ENCODE peak calls at places on chromosomes 5 and 9, in seven cellular contexts. Z is stomach, D is breast epithelium, J is transverse colon, N is HCT116, Q is GM12891, W is tibial nerve. U is an unnamed sample.

GRCh38 chr5:177361418-177362101 is 3.8 kb downstream of the RGS14 start:
- DNase-seq in J (no peak), Z (no peak), W (no peak), D (no peak), N (no peak), Q (no peak), U (no peak)

GRCh38 chr5:52798952-52799351 is 11.2 kb downstream of the ITGA1 start:
- DNase-seq in J (no peak), Z (no peak), D (no peak), Q (no peak), N (no peak), W (no peak), U (no peak)

GRCh38 chr5:40570408-40571129 is 109.1 kb upstream of the PTGER4 start:
- DNase-seq in D (no peak), Z (no peak), W (no peak), J (no peak), N (no peak), Q (no peak), U (no peak)

GRCh38 chr5:154002093-154002492 is 36.6 kb downstream of the FAM114A2 start:
- DNase-seq in D (no peak), W (no peak), Q (no peak), N (no peak), Z (no peak), J (no peak), U (no peak)

GRCh38 chr5:68376931-68377330 is 161.4 kb downstream of the PIK3R1 start:
- DNase-seq in D (no peak), J (no peak), N (no peak), W (no peak), Q (no peak), Z (no peak), U (no peak)

GRCh38 chr9:134692573-134692860 is 50.9 kb downstream of the COL5A1 start:
- DNase-seq in Z (no peak), J (no peak), D (no peak), W (no peak), N (no peak), Q (no peak), U (no peak)

GRCh38 chr5:72281764-72282499 is 38.1 kb downstream of the MRPS27 start:
- DNase-seq in J (no peak), Z (no peak), D (no peak), N (peak), W (no peak), Q (no peak), U (peak)

GRCh38 chr5:42403236-42403635 is 20.0 kb upstream of the GHR start:
- DNase-seq in W (no peak), J (no peak), D (no peak), N (no peak), Q (no peak), Z (no peak), U (no peak)

GRCh38 chr5:58855851-58856739 is 273.2 kb downstream of the RAB3C start:
- DNase-seq in Q (no peak), J (no peak), D (no peak), W (no peak), Z (no peak), N (no peak), U (no peak)

GRCh38 chr5:174056064-174056842 is 10.7 kb downstream of the NSG2 start:
- DNase-seq in J (no peak), W (no peak), D (no peak), Q (no peak), N (no peak), Z (no peak), U (no peak)

GRCh38 chr9:109159583-109159982 is 7.5 kb downstream of the FRRS1L start:
- DNase-seq in D (no peak), N (no peak), J (no peak), Z (no peak), Q (no peak), W (no peak), U (no peak)

GRCh38 chr5:158725223-158725825 is 374.4 kb downstream of the EBF1 start:
- DNase-seq in W (no peak), N (no peak), Q (no peak), Z (no peak), D (no peak), J (no peak), U (no peak)

GRCh38 chr9:123310551-123311249 is 42.3 kb upstream of the STRBP start:
- DNase-seq in Q (no peak), W (no peak), D (no peak), J (no peak), Z (no peak), N (no peak), U (no peak)

GRCh38 chr5:101897914-101898313 is 398.2 kb downstream of the SLCO4C1 start:
- DNase-seq in D (no peak), Z (no peak), J (no peak), W (no peak), N (no peak), Q (no peak), U (no peak)

GRCh38 chr5:10289353-10289752 is 18.3 kb downstream of the CMBL start:
- DNase-seq in N (no peak), W (peak), J (peak), Q (no peak), D (no peak), Z (peak), U (peak)

GRCh38 chr5:33850100-33850594 is 41.6 kb downstream of the ADAMTS12 start:
- DNase-seq in J (no peak), N (no peak), D (no peak), Q (peak), Z (no peak), W (no peak), U (no peak)

GRCh38 chr5:17443333-17444125 is 54.5 kb upstream of the TAF11L2 start:
- DNase-seq in D (no peak), Z (peak), N (no peak), Q (no peak), J (no peak), W (no peak), U (no peak)

GRCh38 chr5:138632900-138633489 is 57.8 kb upstream of the HSPA9 start:
- DNase-seq in Q (peak), J (peak), W (no peak), N (peak), D (no peak), Z (peak), U (peak)

GRCh38 chr9:19221326-19221725 is 9.2 kb upstream of the DENND4C start:
- DNase-seq in D (no peak), J (no peak), W (no peak), Z (no peak), N (no peak), Q (no peak), U (no peak)

GRCh38 chr9:133558191-133559126 is 24.0 kb downstream of the ADAMTSL2 start:
- DNase-seq in N (peak), Z (no peak), J (no peak), W (no peak), D (no peak), Q (peak), U (peak)

GRCh38 chr9:135857371-135857786 is 50.0 kb downstream of the CAMSAP1 start:
- DNase-seq in D (no peak), Q (no peak), W (no peak), N (no peak), J (no peak), Z (no peak), U (no peak)

GRCh38 chr5:130526708-130527107 is 622.4 kb downstream of the CHSY3 start:
- DNase-seq in D (no peak), Q (no peak), N (no peak), W (no peak), J (no peak), Z (no peak), U (no peak)

GRCh38 chr5:141958773-141959172 is 771 bp upstream of the PCDH12 start:
- DNase-seq in Z (no peak), N (no peak), D (no peak), W (no peak), Q (no peak), J (no peak), U (no peak)

GRCh38 chr9:22241024-22241423 is 205.6 kb upstream of the DMRTA1 start:
- DNase-seq in Q (no peak), D (no peak), W (no peak), Z (no peak), J (no peak), N (no peak), U (no peak)

GRCh38 chr9:93288891-93289883 is 105.2 kb downstream of the WNK2 start:
- DNase-seq in W (no peak), N (no peak), J (no peak), Q (no peak), D (no peak), Z (no peak), U (no peak)

GRCh38 chr9:82781965-82782392 is 281.0 kb downstream of the RASEF start:
- DNase-seq in W (no peak), D (no peak), Z (no peak), N (no peak), Q (no peak), J (no peak), U (no peak)

GRCh38 chr9:125906144-125906543 is 159.0 kb downstream of the PBX3 start:
- DNase-seq in N (no peak), J (no peak), W (no peak), Z (no peak), Q (no peak), D (no peak), U (no peak)

GRCh38 chr9:77707696-77708095 is 59.6 kb upstream of the GNA14 start:
- DNase-seq in W (peak), N (peak), D (peak), J (peak), Q (no peak), Z (peak), U (no peak)

GRCh38 chr9:131348631-131349521 is 45.0 kb upstream of the PRRC2B start:
- DNase-seq in Z (no peak), N (no peak), J (no peak), W (no peak), Q (no peak), D (no peak), U (no peak)

GRCh38 chr5:1311443-1312055 is 16.7 kb upstream of the TERT start:
- DNase-seq in N (no peak), Q (no peak), J (no peak), Z (no peak), D (no peak), W (no peak), U (no peak)

GRCh38 chr5:665541-665955 is 27.6 kb downstream of the TPPP start:
- DNase-seq in J (no peak), Z (no peak), W (no peak), D (no peak), N (no peak), Q (no peak), U (no peak)

GRCh38 chr5:102241809-102242421 is 54.2 kb downstream of the SLCO4C1 start:
- DNase-seq in W (no peak), J (peak), Z (no peak), Q (no peak), D (no peak), N (no peak), U (no peak)

GRCh38 chr5:137264573-137264972 is 234.6 kb downstream of the SPOCK1 start:
- DNase-seq in Q (no peak), D (no peak), N (no peak), W (no peak), J (no peak), Z (no peak), U (no peak)

GRCh38 chr5:137264041-137264440 is 235.1 kb downstream of the SPOCK1 start:
- DNase-seq in N (no peak), Z (no peak), D (no peak), W (no peak), Q (no peak), J (no peak), U (no peak)

GRCh38 chr5:137260820-137261541 is 238.1 kb downstream of the SPOCK1 start:
- DNase-seq in D (no peak), Q (no peak), W (no peak), Z (no peak), J (no peak), N (no peak), U (no peak)

GRCh38 chr5:137263319-137263718 is 235.8 kb downstream of the SPOCK1 start:
- DNase-seq in Q (no peak), N (no peak), W (no peak), D (no peak), J (no peak), Z (no peak), U (no peak)

DNA sequence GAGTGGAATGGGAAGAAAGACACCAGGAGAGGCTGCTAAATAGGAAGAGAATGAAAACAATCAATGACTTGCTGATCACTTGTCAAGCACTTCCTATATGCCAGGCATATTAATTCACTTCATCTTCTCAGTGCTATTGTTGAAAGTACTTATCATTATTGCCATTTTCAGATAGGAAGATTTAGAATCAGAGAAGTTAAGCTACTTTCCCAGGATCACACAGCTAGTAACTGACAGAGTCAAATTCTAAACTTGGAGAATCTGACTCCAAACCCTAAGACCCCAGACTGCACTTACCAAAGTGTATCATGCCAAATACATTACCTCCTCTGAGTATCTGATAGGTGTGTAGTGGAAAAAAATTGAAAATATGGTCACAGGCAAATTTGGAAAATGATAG is 236.3 kb downstream of the SPOCK1 start:
- DNase-seq in Z (no peak), D (no peak), W (no peak), J (no peak), Q (no peak), N (no peak), U (no peak)
- TF ChIP-seq POLR2A in Z (no peak), D (no peak), W (no peak), J (no peak), Q (no peak), N (no peak), U (no peak)

GRCh38 chr9:96680812-96681499 is 25.8 kb upstream of the PRXL2C start:
- DNase-seq in W (no peak), N (no peak), D (no peak), Z (no peak), Q (no peak), J (no peak), U (peak)

GRCh38 chr9:96688745-96689464 is 33.8 kb upstream of the PRXL2C start:
- DNase-seq in Z (no peak), Q (no peak), W (no peak), N (no peak), D (no peak), J (no peak), U (no peak)

GRCh38 chr9:96688215-96688614 is 33.1 kb upstream of the PRXL2C start:
- DNase-seq in J (no peak), Q (no peak), N (no peak), W (no peak), Z (no peak), D (no peak), U (no peak)

GRCh38 chr9:96691326-96691725 is 36.2 kb upstream of the PRXL2C start:
- DNase-seq in J (no peak), Q (no peak), W (no peak), N (no peak), Z (no peak), D (no peak), U (no peak)

GRCh38 chr9:96686638-96687335 is 31.7 kb upstream of the PRXL2C start:
- DNase-seq in Z (peak), N (no peak), W (peak), Q (peak), J (peak), D (peak), U (peak)
- TF ChIP-seq POLR2A in Z (no peak), N (no peak), W (no peak), Q (no peak), J (no peak), D (no peak), U (no peak)

DNA sequence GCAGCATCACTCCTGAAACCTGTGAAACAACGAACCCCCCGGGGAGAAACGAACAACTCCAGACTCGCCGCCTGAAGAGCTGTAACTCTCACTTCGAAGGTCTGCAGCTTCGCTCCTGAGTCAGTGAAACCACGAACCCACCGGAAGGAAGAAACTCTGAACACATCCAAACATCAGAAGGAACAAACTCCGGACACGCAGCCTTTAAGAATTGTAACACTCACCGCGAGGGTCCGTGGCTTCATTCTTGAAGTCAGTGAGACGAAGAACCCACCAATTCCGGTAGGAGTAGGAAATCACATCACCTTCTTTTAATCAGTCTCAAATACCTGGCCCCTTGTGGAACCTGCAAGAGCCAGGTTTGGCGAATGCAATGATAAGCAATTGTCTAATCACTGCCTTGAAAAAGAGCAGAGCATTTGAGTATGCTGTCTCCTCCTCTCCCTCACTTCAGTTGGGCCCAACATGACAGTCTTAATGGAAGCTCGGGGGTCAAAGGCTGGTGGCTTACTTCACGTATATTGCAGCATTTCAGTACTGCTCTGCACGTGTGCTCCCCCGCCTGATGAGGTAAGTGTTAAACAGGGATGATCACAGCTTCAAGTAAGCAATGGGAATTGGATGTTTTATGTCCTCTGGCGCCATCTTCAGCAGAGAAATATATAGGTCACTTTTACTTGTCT is 471 bp downstream of the IRGM start:
- DNase-seq in D (peak), J (peak), Z (no peak), W (no peak), Q (peak), N (peak), U (peak)
- TF ChIP-seq POLR2A in D (no peak), J (no peak), Z (no peak), W (no peak), Q (no peak), N (no peak), U (no peak)

GRCh38 chr5:163436515-163436914 is 880 bp upstream of the CCNG1 start:
- DNase-seq in N (no peak), D (no peak), Z (no peak), Q (no peak), W (no peak), J (no peak), U (no peak)

GRCh38 chr5:163437011-163437308 is 435 bp upstream of the CCNG1 start:
- DNase-seq in J (no peak), Z (no peak), D (no peak), W (no peak), N (no peak), Q (no peak), U (no peak)

GRCh38 chr5:163440954-163441353 is 3.6 kb downstream of the CCNG1 start:
- DNase-seq in Q (no peak), Z (no peak), N (no peak), J (no peak), W (no peak), D (no peak), U (no peak)

GRCh38 chr5:163434410-163434866 is 3.0 kb upstream of the CCNG1 start:
- DNase-seq in J (peak), Z (peak), D (no peak), N (no peak), W (no peak), Q (no peak), U (peak)

GRCh38 chr5:163437309-163438182 is at the start of gene CCNG1:
- DNase-seq in Q (peak), N (peak), Z (peak), D (peak), W (peak), J (peak), U (peak)
- TF ChIP-seq POLR2A in Q (peak), N (no peak), Z (peak), D (peak), W (peak), J (peak), U (peak)

DNA sequence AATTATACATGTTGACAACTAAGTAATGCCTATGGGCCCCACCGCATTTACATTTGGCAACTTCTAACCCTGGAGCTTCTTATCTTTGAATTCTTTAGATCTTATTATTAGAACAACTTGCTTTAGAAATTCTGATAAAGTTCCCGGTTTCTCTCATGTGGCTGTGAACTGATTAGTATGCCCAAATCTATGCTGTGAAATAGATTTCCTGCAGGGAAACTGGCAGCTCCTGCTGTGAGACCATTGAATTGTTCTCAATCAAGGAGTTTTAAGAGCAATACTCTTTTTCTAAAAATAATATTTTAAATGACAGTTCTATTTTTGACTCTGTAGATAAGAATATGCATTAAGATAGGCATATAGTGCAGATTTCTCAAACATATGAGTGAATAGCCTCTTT is 177.5 kb downstream of the GABRB2 start:
- DNase-seq in J (no peak), W (no peak), Z (no peak), N (no peak), D (no peak), Q (no peak), U (no peak)
- TF ChIP-seq POLR2A in J (no peak), W (no peak), Z (no peak), N (no peak), D (no peak), Q (no peak), U (no peak)

GRCh38 chr5:172886974-172887491 is 53.0 kb downstream of the ERGIC1 start:
- DNase-seq in Q (no peak), D (peak), J (peak), Z (peak), N (no peak), W (no peak), U (no peak)
- TF ChIP-seq POLR2A in Q (no peak), D (no peak), J (no peak), Z (no peak), N (no peak), W (no peak), U (no peak)

DNA sequence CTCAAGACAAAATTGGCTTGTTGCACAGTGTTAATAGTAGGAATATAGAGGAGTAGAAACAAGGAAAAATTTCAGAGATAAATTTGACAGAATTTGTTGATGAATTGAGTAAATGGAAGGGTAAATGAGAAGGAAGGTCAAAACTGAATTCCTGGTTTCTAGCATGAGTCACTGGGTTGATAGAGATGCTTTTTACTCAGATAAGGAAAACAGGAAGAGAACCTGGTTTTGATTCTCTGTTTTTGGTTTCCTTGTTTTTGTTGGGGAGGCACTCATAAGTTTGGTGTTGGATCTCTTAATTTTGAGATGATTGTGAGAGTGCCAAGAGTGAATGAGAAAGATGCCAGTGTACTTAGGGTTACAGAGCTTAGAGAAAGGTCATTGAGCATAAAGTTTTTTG is 7.1 kb downstream of the LRRC70 start:
- DNase-seq in Q (no peak), W (no peak), Z (no peak), D (no peak), J (no peak), N (no peak), U (peak)
- TF ChIP-seq POLR2A in Q (no peak), W (no peak), Z (no peak), D (no peak), J (no peak), N (no peak), U (no peak)

GRCh38 chr5:180071418-180072255 is at the start of gene RNF130:
- DNase-seq in Q (peak), J (peak), W (peak), Z (peak), D (peak), N (peak), U (peak)
- TF ChIP-seq POLR2A in Q (no peak), J (peak), W (peak), Z (no peak), D (no peak), N (peak), U (peak)